ENCODE peak calls at places on chromosomes 3 and 15, in ten cellular contexts. Z is NCI-H2029; N is activated CD8-positive, alpha-beta memory T cell treated with anti-CD3 and anti-CD28 coated beads for 48 hours; Y is activated CD4-positive, alpha-beta T cell treated with anti-CD3 and anti-CD28 coated beads, Interleukin-2, amount 10 ng/mL, durations not matched to agents 7 days and 5 days; J is LNCaP clone FGC; A is NAMALWA; T is naive thymus-derived CD8-positive, alpha-beta T cell; R is dermis microvascular lymphatic vessel endothelial cell; S is HTR-8/SVneo; H is GM23338. V is an unnamed sample.

GRCh38 chr15:80684697-80685096 is 10.4 kb upstream of the ABHD17C start:
- DNase-seq in Z (no peak), N (no peak), Y (no peak), J (no peak), A (no peak), T (no peak), R (no peak), S (no peak), H (no peak), V (no peak)

GRCh38 chr3:192188218-192188835 is 539.0 kb downstream of the FGF12 start:
- DNase-seq in Z (peak), N (no peak), Y (peak), J (no peak), A (peak), T (no peak), R (peak), S (peak), H (peak), V (peak)

GRCh38 chr3:147130461-147130860 is 275.9 kb downstream of the ZIC4 start:
- DNase-seq in Z (no peak), N (no peak), Y (no peak), J (no peak), A (no peak), T (no peak), R (no peak), S (no peak), H (no peak), V (no peak)

GRCh38 chr3:188294823-188295487 is 141.0 kb downstream of the LPP start:
- DNase-seq in Z (peak), N (no peak), Y (no peak), J (no peak), A (no peak), T (no peak), R (peak), S (peak), H (no peak), V (peak)

GRCh38 chr3:141349711-141350110 is 18.6 kb upstream of the ZBTB38 start:
- DNase-seq in Z (no peak), N (no peak), Y (no peak), J (no peak), A (no peak), T (no peak), R (no peak), S (no peak), H (no peak), V (no peak)

GRCh38 chr3:171453175-171453868 is 6.9 kb downstream of the TNIK start:
- DNase-seq in Z (no peak), N (no peak), Y (no peak), J (no peak), A (peak), T (no peak), R (no peak), S (no peak), H (peak), V (no peak)

GRCh38 chr3:150227839-150228238 is 180.3 kb upstream of the TSC22D2 start:
- DNase-seq in Z (peak), N (peak), Y (peak), J (no peak), A (peak), T (no peak), R (peak), S (peak), H (peak), V (peak)

GRCh38 chr15:75731248-75732100 is 18.8 kb upstream of the CSPG4 start:
- DNase-seq in Z (no peak), N (no peak), Y (no peak), J (no peak), A (no peak), T (no peak), R (peak), S (no peak), H (peak), V (no peak)

GRCh38 chr3:149808209-149808829 is 4.7 kb upstream of the RNF13 start:
- DNase-seq in Z (peak), N (no peak), Y (peak), J (peak), A (peak), T (peak), R (peak), S (peak), H (peak), V (peak)

GRCh38 chr3:103052236-103052830 is 617.5 kb downstream of the ZPLD1 start:
- DNase-seq in Z (no peak), N (no peak), Y (no peak), J (peak), A (no peak), T (no peak), R (no peak), S (no peak), H (no peak), V (no peak)

GRCh38 chr15:92079047-92079446 is 225.5 kb downstream of the SLCO3A1 start:
- DNase-seq in Z (no peak), N (no peak), Y (peak), J (no peak), A (peak), T (no peak), R (no peak), S (no peak), H (peak), V (no peak)

GRCh38 chr3:153397806-153398205 is 235.8 kb downstream of the RAP2B start:
- DNase-seq in Z (no peak), N (no peak), Y (no peak), J (no peak), A (no peak), T (no peak), R (no peak), S (no peak), H (no peak), V (no peak)

GRCh38 chr3:117853923-117854322 is 1144.3 kb downstream of the TUSC7 start:
- DNase-seq in Z (peak), N (no peak), Y (no peak), J (peak), A (no peak), T (no peak), R (no peak), S (no peak), H (no peak), V (peak)

GRCh38 chr15:57148236-57148635 is 228.1 kb upstream of the CGNL1 start:
- DNase-seq in Z (no peak), N (no peak), Y (no peak), J (no peak), A (no peak), T (no peak), R (no peak), S (no peak), H (no peak), V (no peak)

GRCh38 chr3:197555281-197556261 is at the start of gene BDH1:
- DNase-seq in Z (peak), N (peak), Y (peak), J (no peak), A (peak), T (peak), R (peak), S (peak), H (peak), V (peak)

GRCh38 chr3:14989943-14990753 is 42.8 kb downstream of the NR2C2 start:
- DNase-seq in Z (peak), N (no peak), Y (no peak), J (peak), A (no peak), T (no peak), R (peak), S (no peak), H (peak), V (no peak)

GRCh38 chr3:129439381-129439816 is 349 bp downstream of the MBD4 start:
- DNase-seq in Z (no peak), N (no peak), Y (peak), J (no peak), A (peak), T (peak), R (peak), S (peak), H (peak), V (no peak)

GRCh38 chr3:34107669-34108068 is 309.2 kb downstream of the PDCD6IP start:
- DNase-seq in Z (no peak), N (no peak), Y (no peak), J (no peak), A (no peak), T (no peak), R (no peak), S (no peak), H (no peak), V (no peak)

GRCh38 chr3:129058441-129059194 is 2.0 kb upstream of the GP9 start:
- DNase-seq in Z (peak), N (no peak), Y (peak), J (no peak), A (peak), T (no peak), R (no peak), S (no peak), H (peak), V (peak)

GRCh38 chr3:100002599-100003350 is 111.5 kb downstream of the FILIP1L start:
- DNase-seq in Z (peak), N (no peak), Y (no peak), J (peak), A (no peak), T (no peak), R (peak), S (peak), H (no peak), V (no peak)

GRCh38 chr3:40304352-40304751 is 5.2 kb upstream of the EIF1B start:
- DNase-seq in Z (no peak), N (no peak), Y (no peak), J (no peak), A (no peak), T (no peak), R (no peak), S (no peak), H (no peak), V (no peak)

GRCh38 chr3:5442106-5442785 is 254.7 kb downstream of the EDEM1 start:
- DNase-seq in Z (no peak), N (no peak), Y (no peak), J (no peak), A (no peak), T (no peak), R (no peak), S (no peak), H (no peak), V (no peak)

GRCh38 chr3:187041362-187042061 is 97.8 kb downstream of the RPL39L start:
- DNase-seq in Z (no peak), N (no peak), Y (peak), J (no peak), A (no peak), T (peak), R (peak), S (no peak), H (no peak), V (no peak)

GRCh38 chr3:40445880-40446279 is 11.3 kb upstream of the RPL14 start:
- DNase-seq in Z (no peak), N (no peak), Y (no peak), J (no peak), A (no peak), T (no peak), R (no peak), S (no peak), H (no peak), V (no peak)

GRCh38 chr3:192802957-192803899 is 75.9 kb upstream of the FGF12 start:
- DNase-seq in Z (peak), N (no peak), Y (no peak), J (peak), A (peak), T (no peak), R (peak), S (no peak), H (peak), V (peak)

GRCh38 chr3:159669024-159669476 is 319.6 kb upstream of the IL12A start:
- DNase-seq in Z (no peak), N (no peak), Y (no peak), J (no peak), A (no peak), T (no peak), R (peak), S (peak), H (no peak), V (no peak)

GRCh38 chr15:62639432-62639831 is 403.1 kb upstream of the TPM1 start:
- DNase-seq in Z (no peak), N (no peak), Y (no peak), J (no peak), A (no peak), T (no peak), R (no peak), S (no peak), H (no peak), V (no peak)

GRCh38 chr3:94310736-94311135 is 247.9 kb downstream of the NSUN3 start:
- DNase-seq in Z (no peak), N (no peak), Y (no peak), J (no peak), A (no peak), T (no peak), R (no peak), S (no peak), H (no peak), V (no peak)

GRCh38 chr15:69780374-69780773 is 317.3 kb downstream of the TLE3 start:
- DNase-seq in Z (no peak), N (no peak), Y (no peak), J (no peak), A (no peak), T (no peak), R (no peak), S (no peak), H (no peak), V (no peak)

GRCh38 chr3:120203016-120203415 is 82.0 kb downstream of the GPR156 start:
- DNase-seq in Z (peak), N (no peak), Y (no peak), J (peak), A (no peak), T (no peak), R (peak), S (peak), H (peak), V (no peak)

V was measured in NCI-H345.